ENCODE peak calls at places on chromosomes 13 and 19, in ten cellular contexts. One of them, this sample, is unnamed.

GRCh38 chr13:26558074-26558805 is 757 bp downstream of the WASF3 start:
- DNase-seq in pancreas: peak; percentile 15
- DNase-seq in mucosa of descending colon: no peak
- DNase-seq in adrenal gland: peak; percentile 19
- DNase-seq in aorta: peak; percentile 47
- DNase-seq in uterus: no peak
- DNase-seq in IMR-90: peak; percentile 13
- DNase-seq in left lung: peak; percentile 69
- DNase-seq in Peyer's patch: no peak
- DNase-seq in foreskin keratinocyte: no peak
- DNase-seq in this sample: peak; percentile 1

GRCh38 chr13:67932991-67933390 is 702.9 kb upstream of the PCDH9 start:
- DNase-seq in pancreas: no peak
- DNase-seq in mucosa of descending colon: no peak
- DNase-seq in adrenal gland: no peak
- DNase-seq in aorta: no peak
- DNase-seq in uterus: no peak
- DNase-seq in IMR-90: no peak
- DNase-seq in left lung: no peak
- DNase-seq in Peyer's patch: no peak
- DNase-seq in foreskin keratinocyte: no peak
- DNase-seq in this sample: no peak

GRCh38 chr13:113404366-113404722 is 40.4 kb upstream of the GRTP1 start:
- DNase-seq in pancreas: no peak
- DNase-seq in mucosa of descending colon: no peak
- DNase-seq in adrenal gland: no peak
- DNase-seq in aorta: no peak
- DNase-seq in uterus: no peak
- DNase-seq in IMR-90: no peak
- DNase-seq in left lung: peak; percentile 27
- DNase-seq in Peyer's patch: no peak
- DNase-seq in foreskin keratinocyte: no peak
- DNase-seq in this sample: no peak

GRCh38 chr13:33536639-33537425 is 251.3 kb upstream of the STARD13 start:
- DNase-seq in pancreas: no peak
- DNase-seq in mucosa of descending colon: no peak
- DNase-seq in adrenal gland: no peak
- DNase-seq in aorta: no peak
- DNase-seq in uterus: no peak
- DNase-seq in IMR-90: peak; percentile 95
- DNase-seq in left lung: no peak
- DNase-seq in Peyer's patch: no peak
- DNase-seq in foreskin keratinocyte: no peak
- DNase-seq in this sample: no peak

GRCh38 chr19:4100647-4101495 is 23.1 kb downstream of the MAP2K2 start:
- DNase-seq in pancreas: no peak
- DNase-seq in mucosa of descending colon: no peak
- DNase-seq in adrenal gland: no peak
- DNase-seq in aorta: peak; percentile 38
- DNase-seq in uterus: no peak
- DNase-seq in IMR-90: no peak
- DNase-seq in left lung: no peak
- DNase-seq in Peyer's patch: no peak
- DNase-seq in foreskin keratinocyte: no peak
- DNase-seq in this sample: no peak

GRCh38 chr13:30685320-30685859 is 50.0 kb upstream of the ALOX5AP start:
- DNase-seq in pancreas: no peak
- DNase-seq in mucosa of descending colon: no peak
- DNase-seq in adrenal gland: no peak
- DNase-seq in aorta: no peak
- DNase-seq in uterus: no peak
- DNase-seq in IMR-90: no peak
- DNase-seq in left lung: no peak
- DNase-seq in Peyer's patch: no peak
- DNase-seq in foreskin keratinocyte: no peak
- DNase-seq in this sample: no peak

GRCh38 chr19:39971380-39971841 is 446 bp downstream of the PSMC4 start:
- DNase-seq in pancreas: no peak
- DNase-seq in mucosa of descending colon: peak; percentile 65
- DNase-seq in adrenal gland: no peak
- DNase-seq in aorta: no peak
- DNase-seq in uterus: no peak
- DNase-seq in IMR-90: no peak
- DNase-seq in left lung: peak; percentile 82
- DNase-seq in Peyer's patch: no peak
- DNase-seq in foreskin keratinocyte: no peak
- DNase-seq in this sample: no peak

GRCh38 chr19:38266981-38267597 is 2.7 kb downstream of the SPINT2 start:
- DNase-seq in pancreas: no peak
- DNase-seq in mucosa of descending colon: no peak
- DNase-seq in adrenal gland: no peak
- DNase-seq in aorta: no peak
- DNase-seq in uterus: no peak
- DNase-seq in IMR-90: peak; percentile 78
- DNase-seq in left lung: no peak
- DNase-seq in Peyer's patch: no peak
- DNase-seq in foreskin keratinocyte: no peak
- DNase-seq in this sample: no peak

GRCh38 chr19:43675269-43675879 is 5.4 kb upstream of the PLAUR start:
- DNase-seq in pancreas: peak; percentile 70
- DNase-seq in mucosa of descending colon: peak; percentile 87
- DNase-seq in adrenal gland: no peak
- DNase-seq in aorta: no peak
- DNase-seq in uterus: no peak
- DNase-seq in IMR-90: peak; percentile 78
- DNase-seq in left lung: peak; percentile 82
- DNase-seq in Peyer's patch: no peak
- DNase-seq in foreskin keratinocyte: peak; percentile 99
- DNase-seq in this sample: no peak

GRCh38 chr19:43674630-43674982 is 4.6 kb upstream of the PLAUR start:
- DNase-seq in pancreas: peak; percentile 30
- DNase-seq in mucosa of descending colon: no peak
- DNase-seq in adrenal gland: no peak
- DNase-seq in aorta: no peak
- DNase-seq in uterus: no peak
- DNase-seq in IMR-90: peak; percentile 49
- DNase-seq in left lung: no peak
- DNase-seq in Peyer's patch: no peak
- DNase-seq in foreskin keratinocyte: peak; percentile 30
- DNase-seq in this sample: no peak

GRCh38 chr19:43673702-43674629 is 4.0 kb upstream of the PLAUR start:
- DNase-seq in pancreas: peak; percentile 35
- DNase-seq in mucosa of descending colon: no peak
- DNase-seq in adrenal gland: no peak
- DNase-seq in aorta: peak; percentile 69
- DNase-seq in uterus: no peak
- DNase-seq in IMR-90: no peak
- DNase-seq in left lung: no peak
- DNase-seq in Peyer's patch: no peak
- DNase-seq in foreskin keratinocyte: no peak
- DNase-seq in this sample: no peak

GRCh38 chr19:43678512-43678911 is 8.5 kb upstream of the PLAUR start:
- DNase-seq in pancreas: no peak
- DNase-seq in mucosa of descending colon: no peak
- DNase-seq in adrenal gland: no peak
- DNase-seq in aorta: no peak
- DNase-seq in uterus: no peak
- DNase-seq in IMR-90: no peak
- DNase-seq in left lung: no peak
- DNase-seq in Peyer's patch: no peak
- DNase-seq in foreskin keratinocyte: no peak
- DNase-seq in this sample: no peak

GRCh38 chr19:43675906-43676305 is 5.9 kb upstream of the PLAUR start:
- DNase-seq in pancreas: no peak
- DNase-seq in mucosa of descending colon: no peak
- DNase-seq in adrenal gland: no peak
- DNase-seq in aorta: no peak
- DNase-seq in uterus: no peak
- DNase-seq in IMR-90: no peak
- DNase-seq in left lung: no peak
- DNase-seq in Peyer's patch: no peak
- DNase-seq in foreskin keratinocyte: no peak
- DNase-seq in this sample: no peak
- H3K4me1 ChIP-seq in pancreas: no peaks in the 10 kb centered on the region
- H3K4me1 ChIP-seq in mucosa of descending colon: peaks cover 7% of the 10 kb centered on the region
- H3K4me1 ChIP-seq in adrenal gland: no peaks in the 10 kb centered on the region
- H3K4me1 ChIP-seq in aorta: no peaks in the 10 kb centered on the region
- H3K4me1 ChIP-seq in uterus: no peaks in the 10 kb centered on the region
- H3K4me1 ChIP-seq in IMR-90: peaks cover 9% of the 10 kb centered on the region
- H3K4me1 ChIP-seq in left lung: no peaks in the 10 kb centered on the region
- H3K4me1 ChIP-seq in Peyer's patch: no peaks in the 10 kb centered on the region
- H3K4me1 ChIP-seq in foreskin keratinocyte: peaks cover 12% of the 10 kb centered on the region
- H3K4me1 ChIP-seq in this sample: peaks cover 3% of the 10 kb centered on the region

GRCh38 chr19:21934593-21934992 is 76.2 kb downstream of the ZNF208 start:
- DNase-seq in pancreas: no peak
- DNase-seq in mucosa of descending colon: no peak
- DNase-seq in adrenal gland: no peak
- DNase-seq in aorta: no peak
- DNase-seq in uterus: no peak
- DNase-seq in IMR-90: no peak
- DNase-seq in left lung: no peak
- DNase-seq in Peyer's patch: no peak
- DNase-seq in foreskin keratinocyte: no peak
- DNase-seq in this sample: no peak
- H3K4me1 ChIP-seq in pancreas: no peaks in the 10 kb centered on the region
- H3K4me1 ChIP-seq in mucosa of descending colon: no peaks in the 10 kb centered on the region
- H3K4me1 ChIP-seq in adrenal gland: no peaks in the 10 kb centered on the region
- H3K4me1 ChIP-seq in aorta: no peaks in the 10 kb centered on the region
- H3K4me1 ChIP-seq in uterus: no peaks in the 10 kb centered on the region
- H3K4me1 ChIP-seq in IMR-90: no peaks in the 10 kb centered on the region
- H3K4me1 ChIP-seq in left lung: no peaks in the 10 kb centered on the region
- H3K4me1 ChIP-seq in Peyer's patch: no peaks in the 10 kb centered on the region
- H3K4me1 ChIP-seq in foreskin keratinocyte: no peaks in the 10 kb centered on the region
- H3K4me1 ChIP-seq in this sample: no peaks in the 10 kb centered on the region

DNA sequence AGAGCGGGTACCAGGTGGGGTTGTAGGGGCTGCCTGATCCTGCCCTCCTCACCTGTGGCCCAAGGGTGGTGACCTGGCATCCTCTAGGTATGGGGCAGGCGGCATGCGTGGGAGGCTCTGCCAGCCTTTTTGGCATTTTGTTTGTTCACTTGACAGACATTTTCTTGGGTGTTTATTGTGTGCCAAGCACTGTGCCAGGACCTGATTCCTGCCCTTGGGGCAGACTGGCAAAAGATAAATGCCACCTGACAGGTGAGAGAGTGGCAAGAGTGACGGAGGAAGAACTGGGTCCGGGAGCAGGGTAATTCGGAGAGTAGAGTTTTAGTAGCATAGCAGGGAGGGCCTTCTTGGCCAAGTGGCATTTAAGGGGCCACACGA is 6.0 kb downstream of the RAB11B start:
- DNase-seq in pancreas: no peak
- DNase-seq in mucosa of descending colon: peak; percentile 34
- DNase-seq in adrenal gland: no peak
- DNase-seq in aorta: no peak
- DNase-seq in uterus: no peak
- DNase-seq in IMR-90: no peak
- DNase-seq in left lung: no peak
- DNase-seq in Peyer's patch: no peak
- DNase-seq in foreskin keratinocyte: no peak
- DNase-seq in this sample: no peak
- H3K4me1 ChIP-seq in pancreas: peaks cover 36% of the 10 kb centered on the region
- H3K4me1 ChIP-seq in mucosa of descending colon: peaks cover 30% of the 10 kb centered on the region
- H3K4me1 ChIP-seq in adrenal gland: peaks cover 31% of the 10 kb centered on the region
- H3K4me1 ChIP-seq in aorta: no peaks in the 10 kb centered on the region
- H3K4me1 ChIP-seq in uterus: peaks cover 27% of the 10 kb centered on the region
- H3K4me1 ChIP-seq in IMR-90: peaks cover 16% of the 10 kb centered on the region
- H3K4me1 ChIP-seq in left lung: peaks cover 24% of the 10 kb centered on the region
- H3K4me1 ChIP-seq in Peyer's patch: peaks cover 3% of the 10 kb centered on the region
- H3K4me1 ChIP-seq in foreskin keratinocyte: peaks cover 5% of the 10 kb centered on the region
- H3K4me1 ChIP-seq in this sample: peaks cover 33% of the 10 kb centered on the region

GRCh38 chr19:2077833-2078619 is 18.1 kb downstream of the MOB3A start:
- DNase-seq in pancreas: no peak
- DNase-seq in mucosa of descending colon: peak; percentile 51
- DNase-seq in adrenal gland: no peak
- DNase-seq in aorta: no peak
- DNase-seq in uterus: no peak
- DNase-seq in IMR-90: no peak
- DNase-seq in left lung: no peak
- DNase-seq in Peyer's patch: no peak
- DNase-seq in foreskin keratinocyte: no peak
- DNase-seq in this sample: no peak
- H3K4me1 ChIP-seq in pancreas: no peaks in the 10 kb centered on the region
- H3K4me1 ChIP-seq in mucosa of descending colon: no peaks in the 10 kb centered on the region
- H3K4me1 ChIP-seq in adrenal gland: no peaks in the 10 kb centered on the region
- H3K4me1 ChIP-seq in aorta: no peaks in the 10 kb centered on the region
- H3K4me1 ChIP-seq in uterus: peaks cover 1% of the 10 kb centered on the region
- H3K4me1 ChIP-seq in IMR-90: no peaks in the 10 kb centered on the region
- H3K4me1 ChIP-seq in left lung: no peaks in the 10 kb centered on the region
- H3K4me1 ChIP-seq in Peyer's patch: peaks cover 12% of the 10 kb centered on the region
- H3K4me1 ChIP-seq in foreskin keratinocyte: no peaks in the 10 kb centered on the region
- H3K4me1 ChIP-seq in this sample: peaks cover 3% of the 10 kb centered on the region

DNA sequence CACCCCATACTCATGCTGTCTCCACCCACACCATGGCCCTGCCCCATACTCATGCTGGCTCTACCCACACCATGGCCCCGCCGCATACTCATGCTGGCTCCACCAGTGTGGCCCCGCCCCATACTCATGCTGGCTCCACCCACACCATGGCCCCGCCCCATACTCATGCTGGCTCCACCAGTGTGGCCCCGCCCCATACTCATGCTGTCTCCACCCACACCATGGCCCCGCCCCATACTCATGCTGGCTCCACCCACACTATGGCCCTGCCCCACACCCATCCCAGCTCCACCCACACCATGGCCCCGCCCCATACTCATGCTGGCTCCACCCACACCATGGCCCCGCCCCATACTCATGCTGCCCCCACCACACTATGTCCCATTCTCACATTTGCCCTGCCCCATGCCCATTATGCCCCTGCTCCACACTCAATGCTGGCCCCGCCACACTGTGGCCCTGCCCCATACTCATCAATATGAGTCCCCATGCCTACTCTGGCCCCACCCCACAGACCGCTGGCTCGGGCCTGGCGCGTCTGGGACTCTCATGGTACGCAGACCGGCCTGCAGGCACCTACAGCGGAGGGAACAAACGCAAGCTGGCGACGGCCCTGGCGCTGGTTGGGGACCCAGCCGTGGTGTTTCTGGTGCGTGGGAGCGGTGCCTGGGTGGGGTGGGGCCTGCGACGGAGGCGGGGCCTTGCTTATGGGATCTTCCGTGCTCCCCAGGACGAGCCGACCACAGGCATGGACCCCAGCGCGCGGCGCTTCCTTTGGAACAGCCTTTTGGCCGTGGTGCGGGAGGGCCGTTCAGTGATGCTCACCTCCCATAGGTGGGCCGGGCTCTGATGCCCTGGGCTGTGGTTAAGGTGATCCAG is 3.7 kb upstream of the ARHGAP45 start:
- DNase-seq in pancreas: no peak
- DNase-seq in mucosa of descending colon: peak; percentile 78
- DNase-seq in adrenal gland: no peak
- DNase-seq in aorta: no peak
- DNase-seq in uterus: no peak
- DNase-seq in IMR-90: no peak
- DNase-seq in left lung: peak; percentile 85
- DNase-seq in Peyer's patch: no peak
- DNase-seq in foreskin keratinocyte: no peak
- DNase-seq in this sample: no peak
- H3K4me1 ChIP-seq in pancreas: peaks cover 9% of the 10 kb centered on the region
- H3K4me1 ChIP-seq in mucosa of descending colon: peaks cover 30% of the 10 kb centered on the region
- H3K4me1 ChIP-seq in adrenal gland: no peaks in the 10 kb centered on the region
- H3K4me1 ChIP-seq in aorta: no peaks in the 10 kb centered on the region
- H3K4me1 ChIP-seq in uterus: peaks cover 15% of the 10 kb centered on the region
- H3K4me1 ChIP-seq in IMR-90: peaks cover 3% of the 10 kb centered on the region
- H3K4me1 ChIP-seq in left lung: peaks cover 6% of the 10 kb centered on the region
- H3K4me1 ChIP-seq in Peyer's patch: peaks cover 26% of the 10 kb centered on the region
- H3K4me1 ChIP-seq in foreskin keratinocyte: peaks cover 14% of the 10 kb centered on the region
- H3K4me1 ChIP-seq in this sample: peaks cover 11% of the 10 kb centered on the region

This sample was measured in NT2/D1.